ENCODE peak calls at places on chromosomes 2 and 18, in ten cellular contexts. One of them, this sample, is unnamed.

GRCh38 chr2:150620860-150621259 is 133.4 kb upstream of the RND3 start:
- DNase-seq in esophagus muscularis mucosa: no peak
- DNase-seq in HL-60: no peak
- DNase-seq in stomach: no peak
- DNase-seq in HCT116: no peak
- DNase-seq in HepG2: no peak
- DNase-seq in SK-N-SH: no peak
- DNase-seq in H1: no peak
- DNase-seq in endothelial cell of umbilical vein: no peak
- DNase-seq in GM12891: no peak
- DNase-seq in this sample: no peak

GRCh38 chr2:52082646-52083045 is 1050.7 kb upstream of the NRXN1 start:
- DNase-seq in esophagus muscularis mucosa: no peak
- DNase-seq in HL-60: no peak
- DNase-seq in stomach: no peak
- DNase-seq in HCT116: peak
- DNase-seq in HepG2: no peak
- DNase-seq in SK-N-SH: no peak
- DNase-seq in H1: no peak
- DNase-seq in endothelial cell of umbilical vein: no peak
- DNase-seq in GM12891: no peak
- DNase-seq in this sample: no peak

GRCh38 chr2:3523551-3524041 is 4.3 kb upstream of the ADI1 start:
- DNase-seq in esophagus muscularis mucosa: no peak
- DNase-seq in HL-60: no peak
- DNase-seq in stomach: peak
- DNase-seq in HCT116: no peak
- DNase-seq in HepG2: peak
- DNase-seq in SK-N-SH: peak
- DNase-seq in H1: no peak
- DNase-seq in endothelial cell of umbilical vein: peak
- DNase-seq in GM12891: no peak
- DNase-seq in this sample: no peak

GRCh38 chr2:84858123-84858522 is 22.8 kb downstream of the TRABD2A start:
- DNase-seq in esophagus muscularis mucosa: no peak
- DNase-seq in HL-60: no peak
- DNase-seq in stomach: no peak
- DNase-seq in HCT116: no peak
- DNase-seq in HepG2: no peak
- DNase-seq in SK-N-SH: no peak
- DNase-seq in H1: no peak
- DNase-seq in endothelial cell of umbilical vein: no peak
- DNase-seq in GM12891: no peak
- DNase-seq in this sample: no peak

GRCh38 chr18:3162181-3162580 is 57.6 kb downstream of the MYOM1 start:
- DNase-seq in esophagus muscularis mucosa: no peak
- DNase-seq in HL-60: no peak
- DNase-seq in stomach: peak
- DNase-seq in HCT116: no peak
- DNase-seq in HepG2: no peak
- DNase-seq in SK-N-SH: no peak
- DNase-seq in H1: no peak
- DNase-seq in endothelial cell of umbilical vein: no peak
- DNase-seq in GM12891: no peak
- DNase-seq in this sample: no peak

GRCh38 chr18:8871484-8871883 is 166.1 kb downstream of the MTCL1 start:
- DNase-seq in esophagus muscularis mucosa: no peak
- DNase-seq in HL-60: no peak
- DNase-seq in stomach: no peak
- DNase-seq in HCT116: no peak
- DNase-seq in HepG2: no peak
- DNase-seq in SK-N-SH: no peak
- DNase-seq in H1: no peak
- DNase-seq in endothelial cell of umbilical vein: no peak
- DNase-seq in GM12891: no peak
- DNase-seq in this sample: no peak

GRCh38 chr2:136510244-136510643 is 255.1 kb upstream of the THSD7B start:
- DNase-seq in esophagus muscularis mucosa: peak
- DNase-seq in HL-60: no peak
- DNase-seq in stomach: no peak
- DNase-seq in HCT116: no peak
- DNase-seq in HepG2: no peak
- DNase-seq in SK-N-SH: no peak
- DNase-seq in H1: peak
- DNase-seq in endothelial cell of umbilical vein: no peak
- DNase-seq in GM12891: no peak
- DNase-seq in this sample: no peak

GRCh38 chr2:240392084-240392947 is 43.1 kb upstream of the GPC1 start:
- DNase-seq in esophagus muscularis mucosa: no peak
- DNase-seq in HL-60: no peak
- DNase-seq in stomach: no peak
- DNase-seq in HCT116: no peak
- DNase-seq in HepG2: no peak
- DNase-seq in SK-N-SH: no peak
- DNase-seq in H1: no peak
- DNase-seq in endothelial cell of umbilical vein: no peak
- DNase-seq in GM12891: no peak
- DNase-seq in this sample: no peak

GRCh38 chr2:240917684-240918257 is 11.6 kb downstream of the CROCC2 start:
- DNase-seq in esophagus muscularis mucosa: no peak
- DNase-seq in HL-60: no peak
- DNase-seq in stomach: no peak
- DNase-seq in HCT116: no peak
- DNase-seq in HepG2: no peak
- DNase-seq in SK-N-SH: peak
- DNase-seq in H1: no peak
- DNase-seq in endothelial cell of umbilical vein: no peak
- DNase-seq in GM12891: no peak
- DNase-seq in this sample: no peak

GRCh38 chr18:58325521-58325908 is 281.5 kb downstream of the NEDD4L start:
- DNase-seq in esophagus muscularis mucosa: no peak
- DNase-seq in HL-60: no peak
- DNase-seq in stomach: no peak
- DNase-seq in HCT116: no peak
- DNase-seq in HepG2: no peak
- DNase-seq in SK-N-SH: no peak
- DNase-seq in H1: no peak
- DNase-seq in endothelial cell of umbilical vein: no peak
- DNase-seq in GM12891: no peak
- DNase-seq in this sample: no peak

GRCh38 chr2:233351423-233351822 is 2.9 kb upstream of the DGKD start:
- DNase-seq in esophagus muscularis mucosa: no peak
- DNase-seq in HL-60: no peak
- DNase-seq in stomach: no peak
- DNase-seq in HCT116: peak
- DNase-seq in HepG2: no peak
- DNase-seq in SK-N-SH: no peak
- DNase-seq in H1: no peak
- DNase-seq in endothelial cell of umbilical vein: no peak
- DNase-seq in GM12891: no peak
- DNase-seq in this sample: no peak

GRCh38 chr2:161355106-161355505 is 46.9 kb downstream of the PSMD14 start:
- DNase-seq in esophagus muscularis mucosa: no peak
- DNase-seq in HL-60: no peak
- DNase-seq in stomach: no peak
- DNase-seq in HCT116: no peak
- DNase-seq in HepG2: no peak
- DNase-seq in SK-N-SH: no peak
- DNase-seq in H1: no peak
- DNase-seq in endothelial cell of umbilical vein: no peak
- DNase-seq in GM12891: no peak
- DNase-seq in this sample: no peak

GRCh38 chr2:69013123-69013836 is at the start of gene ANTXR1:
- DNase-seq in esophagus muscularis mucosa: no peak
- DNase-seq in HL-60: no peak
- DNase-seq in stomach: peak
- DNase-seq in HCT116: peak
- DNase-seq in HepG2: peak
- DNase-seq in SK-N-SH: peak
- DNase-seq in H1: no peak
- DNase-seq in endothelial cell of umbilical vein: peak
- DNase-seq in GM12891: no peak
- DNase-seq in this sample: peak

GRCh38 chr2:232970051-232970450 is 43.0 kb downstream of the NGEF start:
- DNase-seq in esophagus muscularis mucosa: no peak
- DNase-seq in HL-60: no peak
- DNase-seq in stomach: no peak
- DNase-seq in HCT116: no peak
- DNase-seq in HepG2: no peak
- DNase-seq in SK-N-SH: no peak
- DNase-seq in H1: no peak
- DNase-seq in endothelial cell of umbilical vein: no peak
- DNase-seq in GM12891: no peak
- DNase-seq in this sample: no peak

DNA sequence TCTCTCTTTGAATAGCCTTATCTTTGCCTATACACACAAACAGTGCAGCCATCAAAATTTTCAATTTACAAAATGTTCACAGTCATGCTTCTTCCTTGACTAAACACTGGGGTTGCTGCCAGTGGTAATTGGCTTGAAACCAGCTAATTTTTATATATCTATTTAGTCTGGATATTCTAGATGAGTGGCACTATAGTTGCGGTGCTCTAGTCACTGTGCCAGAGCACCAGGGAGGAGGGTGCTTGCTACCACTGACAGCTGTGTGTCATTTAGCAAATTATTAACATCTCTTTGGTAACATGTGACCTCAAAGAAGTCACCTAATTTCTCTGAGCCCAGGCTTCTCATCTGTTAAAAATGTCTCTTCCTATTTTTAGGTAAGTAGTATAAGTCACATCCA is 130.4 kb downstream of the MEIS1 start:
- DNase-seq in esophagus muscularis mucosa: no peak
- DNase-seq in HL-60: no peak
- DNase-seq in stomach: no peak
- DNase-seq in HCT116: no peak
- DNase-seq in HepG2: no peak
- DNase-seq in SK-N-SH: no peak
- DNase-seq in H1: no peak
- DNase-seq in endothelial cell of umbilical vein: no peak
- DNase-seq in GM12891: no peak
- DNase-seq in this sample: no peak
- TF ChIP-seq POLR2AphosphoS5 in esophagus muscularis mucosa: no peak
- TF ChIP-seq POLR2AphosphoS5 in HL-60: no peak
- TF ChIP-seq POLR2AphosphoS5 in stomach: no peak
- TF ChIP-seq POLR2AphosphoS5 in HCT116: no peak
- TF ChIP-seq POLR2AphosphoS5 in HepG2: no peak
- TF ChIP-seq POLR2AphosphoS5 in SK-N-SH: no peak
- TF ChIP-seq POLR2AphosphoS5 in H1: no peak
- TF ChIP-seq POLR2AphosphoS5 in endothelial cell of umbilical vein: no peak
- TF ChIP-seq POLR2AphosphoS5 in GM12891: no peak
- TF ChIP-seq POLR2AphosphoS5 in this sample: no peak

GRCh38 chr2:95058466-95058988 is 33.0 kb downstream of the MAL start:
- DNase-seq in esophagus muscularis mucosa: no peak
- DNase-seq in HL-60: no peak
- DNase-seq in stomach: peak
- DNase-seq in HCT116: no peak
- DNase-seq in HepG2: no peak
- DNase-seq in SK-N-SH: no peak
- DNase-seq in H1: no peak
- DNase-seq in endothelial cell of umbilical vein: no peak
- DNase-seq in GM12891: no peak
- DNase-seq in this sample: no peak

GRCh38 chr2:95058989-95059601 is 33.6 kb downstream of the MAL start:
- DNase-seq in esophagus muscularis mucosa: no peak
- DNase-seq in HL-60: no peak
- DNase-seq in stomach: peak
- DNase-seq in HCT116: no peak
- DNase-seq in HepG2: no peak
- DNase-seq in SK-N-SH: no peak
- DNase-seq in H1: no peak
- DNase-seq in endothelial cell of umbilical vein: no peak
- DNase-seq in GM12891: no peak
- DNase-seq in this sample: no peak

GRCh38 chr2:95057535-95058453 is 32.3 kb downstream of the MAL start:
- DNase-seq in esophagus muscularis mucosa: no peak
- DNase-seq in HL-60: no peak
- DNase-seq in stomach: peak
- DNase-seq in HCT116: no peak
- DNase-seq in HepG2: peak
- DNase-seq in SK-N-SH: no peak
- DNase-seq in H1: no peak
- DNase-seq in endothelial cell of umbilical vein: no peak
- DNase-seq in GM12891: no peak
- DNase-seq in this sample: no peak

GRCh38 chr2:95056044-95056443 is 30.5 kb downstream of the MAL start:
- DNase-seq in esophagus muscularis mucosa: no peak
- DNase-seq in HL-60: no peak
- DNase-seq in stomach: no peak
- DNase-seq in HCT116: no peak
- DNase-seq in HepG2: no peak
- DNase-seq in SK-N-SH: no peak
- DNase-seq in H1: no peak
- DNase-seq in endothelial cell of umbilical vein: no peak
- DNase-seq in GM12891: no peak
- DNase-seq in this sample: no peak

GRCh38 chr2:95056461-95057459 is 31.3 kb downstream of the MAL start:
- DNase-seq in esophagus muscularis mucosa: no peak
- DNase-seq in HL-60: no peak
- DNase-seq in stomach: peak
- DNase-seq in HCT116: no peak
- DNase-seq in HepG2: peak
- DNase-seq in SK-N-SH: no peak
- DNase-seq in H1: no peak
- DNase-seq in endothelial cell of umbilical vein: no peak
- DNase-seq in GM12891: no peak
- DNase-seq in this sample: no peak
- TF ChIP-seq POLR2AphosphoS5 in esophagus muscularis mucosa: no peak
- TF ChIP-seq POLR2AphosphoS5 in HL-60: no peak
- TF ChIP-seq POLR2AphosphoS5 in stomach: no peak
- TF ChIP-seq POLR2AphosphoS5 in HCT116: no peak
- TF ChIP-seq POLR2AphosphoS5 in HepG2: no peak
- TF ChIP-seq POLR2AphosphoS5 in SK-N-SH: no peak
- TF ChIP-seq POLR2AphosphoS5 in H1: no peak
- TF ChIP-seq POLR2AphosphoS5 in endothelial cell of umbilical vein: no peak
- TF ChIP-seq POLR2AphosphoS5 in GM12891: no peak
- TF ChIP-seq POLR2AphosphoS5 in this sample: no peak

GRCh38 chr2:211259831-211260476 is 703.6 kb downstream of the CPS1 start:
- DNase-seq in esophagus muscularis mucosa: no peak
- DNase-seq in HL-60: no peak
- DNase-seq in stomach: no peak
- DNase-seq in HCT116: no peak
- DNase-seq in HepG2: no peak
- DNase-seq in SK-N-SH: no peak
- DNase-seq in H1: no peak
- DNase-seq in endothelial cell of umbilical vein: no peak
- DNase-seq in GM12891: no peak
- DNase-seq in this sample: no peak
- TF ChIP-seq POLR2AphosphoS5 in esophagus muscularis mucosa: no peak
- TF ChIP-seq POLR2AphosphoS5 in HL-60: no peak
- TF ChIP-seq POLR2AphosphoS5 in stomach: no peak
- TF ChIP-seq POLR2AphosphoS5 in HCT116: no peak
- TF ChIP-seq POLR2AphosphoS5 in HepG2: no peak
- TF ChIP-seq POLR2AphosphoS5 in SK-N-SH: no peak
- TF ChIP-seq POLR2AphosphoS5 in H1: no peak
- TF ChIP-seq POLR2AphosphoS5 in endothelial cell of umbilical vein: no peak
- TF ChIP-seq POLR2AphosphoS5 in GM12891: no peak
- TF ChIP-seq POLR2AphosphoS5 in this sample: no peak

DNA sequence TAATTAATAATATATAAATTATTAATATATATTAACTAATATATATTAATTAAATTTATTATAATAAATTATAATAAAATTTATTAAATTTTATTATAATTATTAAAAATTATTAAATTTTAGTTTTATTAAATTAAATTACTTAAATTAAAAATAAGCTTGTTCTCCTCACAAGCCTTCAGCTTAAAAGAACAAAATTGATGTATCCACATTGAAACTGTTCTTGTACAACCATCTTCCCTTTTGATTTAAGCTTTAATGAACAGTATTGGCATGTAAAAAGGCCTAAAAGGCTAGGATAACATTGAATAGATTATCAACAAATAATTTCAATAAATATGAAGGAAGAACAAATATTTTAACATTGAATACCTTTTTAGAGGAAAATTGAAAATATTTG is 62.4 kb upstream of the XIRP2 start:
- DNase-seq in esophagus muscularis mucosa: no peak
- DNase-seq in HL-60: no peak
- DNase-seq in stomach: no peak
- DNase-seq in HCT116: no peak
- DNase-seq in HepG2: no peak
- DNase-seq in SK-N-SH: no peak
- DNase-seq in H1: no peak
- DNase-seq in endothelial cell of umbilical vein: no peak
- DNase-seq in GM12891: no peak
- DNase-seq in this sample: no peak
- TF ChIP-seq POLR2AphosphoS5 in esophagus muscularis mucosa: no peak
- TF ChIP-seq POLR2AphosphoS5 in HL-60: no peak
- TF ChIP-seq POLR2AphosphoS5 in stomach: no peak
- TF ChIP-seq POLR2AphosphoS5 in HCT116: no peak
- TF ChIP-seq POLR2AphosphoS5 in HepG2: no peak
- TF ChIP-seq POLR2AphosphoS5 in SK-N-SH: no peak
- TF ChIP-seq POLR2AphosphoS5 in H1: no peak
- TF ChIP-seq POLR2AphosphoS5 in endothelial cell of umbilical vein: no peak
- TF ChIP-seq POLR2AphosphoS5 in GM12891: no peak
- TF ChIP-seq POLR2AphosphoS5 in this sample: no peak

This sample was measured in prostate gland.